ENCODE peak calls at places on chromosomes 11 and 22, in nine cellular contexts. One of them, this sample, is unnamed.

GRCh38 chr22:35664955-35665577 is 16.8 kb downstream of the APOL6 start:
- DNase-seq in activated CD8-positive, alpha-beta memory T cell treated with anti-CD3 and anti-CD28 coated beads, Interleukin-2, amount 50 U/mL, for 48 hours: no peak
- DNase-seq in AG04450: no peak
- DNase-seq in nucleus accumbens: no peak
- DNase-seq in HCEC 1CT: no peak
- DNase-seq in EL: no peak
- DNase-seq in stimulated activated CD4-positive, alpha-beta T cell treated with anti-CD3 and anti-CD28 coated beads, Interleukin-12 subunit alpha, Interleukin-12 subunit beta, amount 100 ng/mL, for 24 hours: no peak
- DNase-seq in C1 segment of cervical spinal cord: no peak
- DNase-seq in Caki2: no peak
- DNase-seq in this sample: no peak

GRCh38 chr11:101738494-101738893 is 154.7 kb upstream of the TRPC6 start:
- DNase-seq in activated CD8-positive, alpha-beta memory T cell treated with anti-CD3 and anti-CD28 coated beads, Interleukin-2, amount 50 U/mL, for 48 hours: no peak
- DNase-seq in AG04450: no peak
- DNase-seq in nucleus accumbens: no peak
- DNase-seq in HCEC 1CT: no peak
- DNase-seq in EL: peak
- DNase-seq in stimulated activated CD4-positive, alpha-beta T cell treated with anti-CD3 and anti-CD28 coated beads, Interleukin-12 subunit alpha, Interleukin-12 subunit beta, amount 100 ng/mL, for 24 hours: no peak
- DNase-seq in C1 segment of cervical spinal cord: no peak
- DNase-seq in Caki2: no peak
- DNase-seq in this sample: no peak

GRCh38 chr11:11422291-11423128 is 69.5 kb upstream of the CSNK2A3 start:
- DNase-seq in activated CD8-positive, alpha-beta memory T cell treated with anti-CD3 and anti-CD28 coated beads, Interleukin-2, amount 50 U/mL, for 48 hours: no peak
- DNase-seq in AG04450: no peak
- DNase-seq in nucleus accumbens: no peak
- DNase-seq in HCEC 1CT: no peak
- DNase-seq in EL: no peak
- DNase-seq in stimulated activated CD4-positive, alpha-beta T cell treated with anti-CD3 and anti-CD28 coated beads, Interleukin-12 subunit alpha, Interleukin-12 subunit beta, amount 100 ng/mL, for 24 hours: no peak
- DNase-seq in C1 segment of cervical spinal cord: no peak
- DNase-seq in Caki2: no peak
- DNase-seq in this sample: no peak

GRCh38 chr22:44130076-44130711 is 50.5 kb upstream of the PARVG start:
- DNase-seq in activated CD8-positive, alpha-beta memory T cell treated with anti-CD3 and anti-CD28 coated beads, Interleukin-2, amount 50 U/mL, for 48 hours: no peak
- DNase-seq in AG04450: no peak
- DNase-seq in nucleus accumbens: no peak
- DNase-seq in HCEC 1CT: no peak
- DNase-seq in EL: no peak
- DNase-seq in stimulated activated CD4-positive, alpha-beta T cell treated with anti-CD3 and anti-CD28 coated beads, Interleukin-12 subunit alpha, Interleukin-12 subunit beta, amount 100 ng/mL, for 24 hours: no peak
- DNase-seq in C1 segment of cervical spinal cord: no peak
- DNase-seq in Caki2: no peak
- DNase-seq in this sample: no peak

GRCh38 chr11:118889796-118890195 is 6.1 kb downstream of the CXCR5 start:
- DNase-seq in activated CD8-positive, alpha-beta memory T cell treated with anti-CD3 and anti-CD28 coated beads, Interleukin-2, amount 50 U/mL, for 48 hours: no peak
- DNase-seq in AG04450: no peak
- DNase-seq in nucleus accumbens: no peak
- DNase-seq in HCEC 1CT: no peak
- DNase-seq in EL: peak
- DNase-seq in stimulated activated CD4-positive, alpha-beta T cell treated with anti-CD3 and anti-CD28 coated beads, Interleukin-12 subunit alpha, Interleukin-12 subunit beta, amount 100 ng/mL, for 24 hours: no peak
- DNase-seq in C1 segment of cervical spinal cord: no peak
- DNase-seq in Caki2: no peak
- DNase-seq in this sample: peak

GRCh38 chr22:45709004-45709739 is 37.5 kb downstream of the ATXN10 start:
- DNase-seq in activated CD8-positive, alpha-beta memory T cell treated with anti-CD3 and anti-CD28 coated beads, Interleukin-2, amount 50 U/mL, for 48 hours: no peak
- DNase-seq in AG04450: no peak
- DNase-seq in nucleus accumbens: no peak
- DNase-seq in HCEC 1CT: peak
- DNase-seq in EL: peak
- DNase-seq in stimulated activated CD4-positive, alpha-beta T cell treated with anti-CD3 and anti-CD28 coated beads, Interleukin-12 subunit alpha, Interleukin-12 subunit beta, amount 100 ng/mL, for 24 hours: no peak
- DNase-seq in C1 segment of cervical spinal cord: no peak
- DNase-seq in Caki2: peak
- DNase-seq in this sample: peak

GRCh38 chr22:39520874-39521857 is 804 bp downstream of the ATF4 start:
- DNase-seq in activated CD8-positive, alpha-beta memory T cell treated with anti-CD3 and anti-CD28 coated beads, Interleukin-2, amount 50 U/mL, for 48 hours: peak
- DNase-seq in AG04450: no peak
- DNase-seq in nucleus accumbens: peak
- DNase-seq in HCEC 1CT: peak
- DNase-seq in EL: peak
- DNase-seq in stimulated activated CD4-positive, alpha-beta T cell treated with anti-CD3 and anti-CD28 coated beads, Interleukin-12 subunit alpha, Interleukin-12 subunit beta, amount 100 ng/mL, for 24 hours: peak
- DNase-seq in C1 segment of cervical spinal cord: peak
- DNase-seq in Caki2: peak
- DNase-seq in this sample: peak

GRCh38 chr22:44916281-44917231 is 93.2 kb downstream of the PHF21B start:
- DNase-seq in activated CD8-positive, alpha-beta memory T cell treated with anti-CD3 and anti-CD28 coated beads, Interleukin-2, amount 50 U/mL, for 48 hours: no peak
- DNase-seq in AG04450: no peak
- DNase-seq in nucleus accumbens: no peak
- DNase-seq in HCEC 1CT: no peak
- DNase-seq in EL: no peak
- DNase-seq in stimulated activated CD4-positive, alpha-beta T cell treated with anti-CD3 and anti-CD28 coated beads, Interleukin-12 subunit alpha, Interleukin-12 subunit beta, amount 100 ng/mL, for 24 hours: no peak
- DNase-seq in C1 segment of cervical spinal cord: no peak
- DNase-seq in Caki2: no peak
- DNase-seq in this sample: no peak

GRCh38 chr11:68141247-68142027 is 20.2 kb upstream of the CHKA start:
- DNase-seq in activated CD8-positive, alpha-beta memory T cell treated with anti-CD3 and anti-CD28 coated beads, Interleukin-2, amount 50 U/mL, for 48 hours: no peak
- DNase-seq in AG04450: no peak
- DNase-seq in nucleus accumbens: no peak
- DNase-seq in HCEC 1CT: no peak
- DNase-seq in EL: no peak
- DNase-seq in stimulated activated CD4-positive, alpha-beta T cell treated with anti-CD3 and anti-CD28 coated beads, Interleukin-12 subunit alpha, Interleukin-12 subunit beta, amount 100 ng/mL, for 24 hours: no peak
- DNase-seq in C1 segment of cervical spinal cord: no peak
- DNase-seq in Caki2: no peak
- DNase-seq in this sample: no peak

GRCh38 chr11:27020736-27021135 is 19.9 kb upstream of the BBOX1 start:
- DNase-seq in activated CD8-positive, alpha-beta memory T cell treated with anti-CD3 and anti-CD28 coated beads, Interleukin-2, amount 50 U/mL, for 48 hours: no peak
- DNase-seq in AG04450: no peak
- DNase-seq in nucleus accumbens: no peak
- DNase-seq in HCEC 1CT: no peak
- DNase-seq in EL: no peak
- DNase-seq in stimulated activated CD4-positive, alpha-beta T cell treated with anti-CD3 and anti-CD28 coated beads, Interleukin-12 subunit alpha, Interleukin-12 subunit beta, amount 100 ng/mL, for 24 hours: no peak
- DNase-seq in C1 segment of cervical spinal cord: no peak
- DNase-seq in Caki2: no peak
- DNase-seq in this sample: no peak

GRCh38 chr11:42462558-42463310 is 849.1 kb upstream of the API5 start:
- DNase-seq in activated CD8-positive, alpha-beta memory T cell treated with anti-CD3 and anti-CD28 coated beads, Interleukin-2, amount 50 U/mL, for 48 hours: no peak
- DNase-seq in AG04450: no peak
- DNase-seq in nucleus accumbens: no peak
- DNase-seq in HCEC 1CT: no peak
- DNase-seq in EL: peak
- DNase-seq in stimulated activated CD4-positive, alpha-beta T cell treated with anti-CD3 and anti-CD28 coated beads, Interleukin-12 subunit alpha, Interleukin-12 subunit beta, amount 100 ng/mL, for 24 hours: no peak
- DNase-seq in C1 segment of cervical spinal cord: no peak
- DNase-seq in Caki2: no peak
- DNase-seq in this sample: peak

GRCh38 chr11:102313225-102313940 is 3.9 kb upstream of the BIRC3 start:
- DNase-seq in activated CD8-positive, alpha-beta memory T cell treated with anti-CD3 and anti-CD28 coated beads, Interleukin-2, amount 50 U/mL, for 48 hours: no peak
- DNase-seq in AG04450: no peak
- DNase-seq in nucleus accumbens: no peak
- DNase-seq in HCEC 1CT: no peak
- DNase-seq in EL: no peak
- DNase-seq in stimulated activated CD4-positive, alpha-beta T cell treated with anti-CD3 and anti-CD28 coated beads, Interleukin-12 subunit alpha, Interleukin-12 subunit beta, amount 100 ng/mL, for 24 hours: no peak
- DNase-seq in C1 segment of cervical spinal cord: no peak
- DNase-seq in Caki2: peak
- DNase-seq in this sample: no peak

GRCh38 chr11:68328374-68329091 is 16.1 kb downstream of the LRP5 start:
- DNase-seq in activated CD8-positive, alpha-beta memory T cell treated with anti-CD3 and anti-CD28 coated beads, Interleukin-2, amount 50 U/mL, for 48 hours: no peak
- DNase-seq in AG04450: no peak
- DNase-seq in nucleus accumbens: peak
- DNase-seq in HCEC 1CT: no peak
- DNase-seq in EL: no peak
- DNase-seq in stimulated activated CD4-positive, alpha-beta T cell treated with anti-CD3 and anti-CD28 coated beads, Interleukin-12 subunit alpha, Interleukin-12 subunit beta, amount 100 ng/mL, for 24 hours: peak
- DNase-seq in C1 segment of cervical spinal cord: peak
- DNase-seq in Caki2: no peak
- DNase-seq in this sample: no peak

GRCh38 chr11:62001450-62002178 is 34.2 kb upstream of the FTH1 start:
- DNase-seq in activated CD8-positive, alpha-beta memory T cell treated with anti-CD3 and anti-CD28 coated beads, Interleukin-2, amount 50 U/mL, for 48 hours: no peak
- DNase-seq in AG04450: no peak
- DNase-seq in nucleus accumbens: no peak
- DNase-seq in HCEC 1CT: no peak
- DNase-seq in EL: no peak
- DNase-seq in stimulated activated CD4-positive, alpha-beta T cell treated with anti-CD3 and anti-CD28 coated beads, Interleukin-12 subunit alpha, Interleukin-12 subunit beta, amount 100 ng/mL, for 24 hours: no peak
- DNase-seq in C1 segment of cervical spinal cord: no peak
- DNase-seq in Caki2: peak
- DNase-seq in this sample: no peak

GRCh38 chr11:108206171-108206570 is 16.3 kb downstream of the NPAT start:
- DNase-seq in activated CD8-positive, alpha-beta memory T cell treated with anti-CD3 and anti-CD28 coated beads, Interleukin-2, amount 50 U/mL, for 48 hours: no peak
- DNase-seq in AG04450: no peak
- DNase-seq in nucleus accumbens: no peak
- DNase-seq in HCEC 1CT: no peak
- DNase-seq in EL: no peak
- DNase-seq in stimulated activated CD4-positive, alpha-beta T cell treated with anti-CD3 and anti-CD28 coated beads, Interleukin-12 subunit alpha, Interleukin-12 subunit beta, amount 100 ng/mL, for 24 hours: no peak
- DNase-seq in C1 segment of cervical spinal cord: no peak
- DNase-seq in Caki2: no peak
- DNase-seq in this sample: no peak

GRCh38 chr11:64598797-64599697 is 8.0 kb downstream of the SLC22A12 start:
- DNase-seq in activated CD8-positive, alpha-beta memory T cell treated with anti-CD3 and anti-CD28 coated beads, Interleukin-2, amount 50 U/mL, for 48 hours: no peak
- DNase-seq in AG04450: no peak
- DNase-seq in nucleus accumbens: no peak
- DNase-seq in HCEC 1CT: no peak
- DNase-seq in EL: no peak
- DNase-seq in stimulated activated CD4-positive, alpha-beta T cell treated with anti-CD3 and anti-CD28 coated beads, Interleukin-12 subunit alpha, Interleukin-12 subunit beta, amount 100 ng/mL, for 24 hours: no peak
- DNase-seq in C1 segment of cervical spinal cord: no peak
- DNase-seq in Caki2: no peak
- DNase-seq in this sample: no peak

GRCh38 chr11:23205156-23205871 is 345.0 kb upstream of the CCDC179 start:
- DNase-seq in activated CD8-positive, alpha-beta memory T cell treated with anti-CD3 and anti-CD28 coated beads, Interleukin-2, amount 50 U/mL, for 48 hours: no peak
- DNase-seq in AG04450: no peak
- DNase-seq in nucleus accumbens: no peak
- DNase-seq in HCEC 1CT: peak
- DNase-seq in EL: peak
- DNase-seq in stimulated activated CD4-positive, alpha-beta T cell treated with anti-CD3 and anti-CD28 coated beads, Interleukin-12 subunit alpha, Interleukin-12 subunit beta, amount 100 ng/mL, for 24 hours: no peak
- DNase-seq in C1 segment of cervical spinal cord: no peak
- DNase-seq in Caki2: no peak
- DNase-seq in this sample: peak

GRCh38 chr11:23644443-23644842 is 784.2 kb upstream of the CCDC179 start:
- DNase-seq in activated CD8-positive, alpha-beta memory T cell treated with anti-CD3 and anti-CD28 coated beads, Interleukin-2, amount 50 U/mL, for 48 hours: no peak
- DNase-seq in AG04450: no peak
- DNase-seq in nucleus accumbens: no peak
- DNase-seq in HCEC 1CT: no peak
- DNase-seq in EL: no peak
- DNase-seq in stimulated activated CD4-positive, alpha-beta T cell treated with anti-CD3 and anti-CD28 coated beads, Interleukin-12 subunit alpha, Interleukin-12 subunit beta, amount 100 ng/mL, for 24 hours: no peak
- DNase-seq in C1 segment of cervical spinal cord: no peak
- DNase-seq in Caki2: no peak
- DNase-seq in this sample: no peak

GRCh38 chr22:31853736-31854500 is 90.4 kb upstream of the YWHAH start:
- DNase-seq in activated CD8-positive, alpha-beta memory T cell treated with anti-CD3 and anti-CD28 coated beads, Interleukin-2, amount 50 U/mL, for 48 hours: no peak
- DNase-seq in AG04450: no peak
- DNase-seq in nucleus accumbens: no peak
- DNase-seq in HCEC 1CT: no peak
- DNase-seq in EL: no peak
- DNase-seq in stimulated activated CD4-positive, alpha-beta T cell treated with anti-CD3 and anti-CD28 coated beads, Interleukin-12 subunit alpha, Interleukin-12 subunit beta, amount 100 ng/mL, for 24 hours: no peak
- DNase-seq in C1 segment of cervical spinal cord: no peak
- DNase-seq in Caki2: no peak
- DNase-seq in this sample: no peak

GRCh38 chr11:102615077-102615893 is 9.8 kb downstream of the MMP20 start:
- DNase-seq in activated CD8-positive, alpha-beta memory T cell treated with anti-CD3 and anti-CD28 coated beads, Interleukin-2, amount 50 U/mL, for 48 hours: no peak
- DNase-seq in AG04450: no peak
- DNase-seq in nucleus accumbens: no peak
- DNase-seq in HCEC 1CT: no peak
- DNase-seq in EL: peak
- DNase-seq in stimulated activated CD4-positive, alpha-beta T cell treated with anti-CD3 and anti-CD28 coated beads, Interleukin-12 subunit alpha, Interleukin-12 subunit beta, amount 100 ng/mL, for 24 hours: no peak
- DNase-seq in C1 segment of cervical spinal cord: no peak
- DNase-seq in Caki2: no peak
- DNase-seq in this sample: no peak

This sample was measured in GM03348.